ENCODE peak calls at places on chromosomes 13 and 19, in seven cellular contexts. One of them, this sample, is unnamed.
A peak's percentile ranks its signal among the peaks of the same experiment; 100 is the strongest.

GRCh38 chr13:91273675-91274074 is 73.8 kb upstream of the MIR17HG start:
- DNase-seq in foreskin fibroblast: no peak
- DNase-seq in spleen: no peak
- DNase-seq in tibial artery: no peak
- DNase-seq in RWPE1: no peak
- DNase-seq in progenitor cell of endocrine pancreas: no peak
- DNase-seq in AG09309: no peak
- DNase-seq in this sample: no peak

GRCh38 chr13:98453254-98453843 is 123.6 kb downstream of the STK24 start:
- DNase-seq in progenitor cell of endocrine pancreas: no peak
- DNase-seq in tibial artery: no peak
- DNase-seq in RWPE1: no peak
- DNase-seq in spleen: no peak
- DNase-seq in foreskin fibroblast: no peak
- DNase-seq in AG09309: no peak
- DNase-seq in this sample: no peak

GRCh38 chr13:64347662-64348061 is 2882.5 kb downstream of the PCDH9 start:
- DNase-seq in AG09309: no peak
- DNase-seq in tibial artery: no peak
- DNase-seq in spleen: no peak
- DNase-seq in progenitor cell of endocrine pancreas: no peak
- DNase-seq in foreskin fibroblast: peak; percentile 16
- DNase-seq in RWPE1: no peak
- DNase-seq in this sample: no peak

GRCh38 chr13:111204438-111205177 is 89.5 kb downstream of the ARHGEF7 start:
- DNase-seq in progenitor cell of endocrine pancreas: no peak
- DNase-seq in spleen: no peak
- DNase-seq in RWPE1: peak; percentile 68
- DNase-seq in tibial artery: peak; percentile 85
- DNase-seq in AG09309: peak; percentile 56
- DNase-seq in foreskin fibroblast: peak; percentile 80
- DNase-seq in this sample: peak; percentile 76

GRCh38 chr19:38930776-38931761 is at the start of gene MRPS12:
- DNase-seq in RWPE1: peak; percentile 100
- DNase-seq in AG09309: peak; percentile 97
- DNase-seq in progenitor cell of endocrine pancreas: peak; percentile 94
- DNase-seq in spleen: peak; percentile 98
- DNase-seq in tibial artery: peak; percentile 99
- DNase-seq in foreskin fibroblast: peak; percentile 98
- DNase-seq in this sample: peak; percentile 100

GRCh38 chr19:1183543-1184172 is 9.6 kb upstream of the SBNO2 start:
- DNase-seq in AG09309: no peak
- DNase-seq in RWPE1: peak; percentile 91
- DNase-seq in progenitor cell of endocrine pancreas: no peak
- DNase-seq in foreskin fibroblast: no peak
- DNase-seq in tibial artery: no peak
- DNase-seq in spleen: peak; percentile 64
- DNase-seq in this sample: peak; percentile 90

GRCh38 chr13:80054806-80055205 is 286.1 kb downstream of the SPRY2 start:
- DNase-seq in progenitor cell of endocrine pancreas: no peak
- DNase-seq in tibial artery: no peak
- DNase-seq in RWPE1: no peak
- DNase-seq in foreskin fibroblast: peak; percentile 50
- DNase-seq in spleen: no peak
- DNase-seq in AG09309: no peak
- DNase-seq in this sample: no peak

GRCh38 chr13:79870123-79870522 is 389.2 kb downstream of the NDFIP2 start:
- DNase-seq in RWPE1: no peak
- DNase-seq in spleen: no peak
- DNase-seq in foreskin fibroblast: no peak
- DNase-seq in progenitor cell of endocrine pancreas: no peak
- DNase-seq in tibial artery: no peak
- DNase-seq in AG09309: no peak
- DNase-seq in this sample: no peak

GRCh38 chr13:112721198-112722104 is 31.6 kb downstream of the ATP11A start:
- DNase-seq in progenitor cell of endocrine pancreas: no peak
- DNase-seq in AG09309: no peak
- DNase-seq in tibial artery: no peak
- DNase-seq in foreskin fibroblast: no peak
- DNase-seq in spleen: peak; percentile 58
- DNase-seq in RWPE1: no peak
- DNase-seq in this sample: no peak

GRCh38 chr13:112346173-112346898 is 29.8 kb upstream of the SPACA7 start:
- DNase-seq in spleen: peak; percentile 71
- DNase-seq in AG09309: no peak
- DNase-seq in foreskin fibroblast: no peak
- DNase-seq in RWPE1: no peak
- DNase-seq in tibial artery: peak; percentile 55
- DNase-seq in progenitor cell of endocrine pancreas: no peak
- DNase-seq in this sample: no peak

GRCh38 chr19:10602330-10603083 is 15.4 kb upstream of the AP1M2 start:
- DNase-seq in RWPE1: peak; percentile 97
- DNase-seq in spleen: peak; percentile 96
- DNase-seq in AG09309: no peak
- DNase-seq in tibial artery: peak; percentile 90
- DNase-seq in foreskin fibroblast: peak; percentile 47
- DNase-seq in progenitor cell of endocrine pancreas: peak; percentile 77
- DNase-seq in this sample: peak; percentile 75

GRCh38 chr13:73195091-73195490 is 136.3 kb downstream of the KLF5 start:
- DNase-seq in spleen: no peak
- DNase-seq in progenitor cell of endocrine pancreas: no peak
- DNase-seq in tibial artery: no peak
- DNase-seq in AG09309: no peak
- DNase-seq in RWPE1: no peak
- DNase-seq in foreskin fibroblast: no peak
- DNase-seq in this sample: no peak

GRCh38 chr19:8194528-8195275 is 14.5 kb upstream of the CERS4 start:
- DNase-seq in tibial artery: no peak
- DNase-seq in AG09309: no peak
- DNase-seq in foreskin fibroblast: no peak
- DNase-seq in spleen: peak; percentile 92
- DNase-seq in RWPE1: no peak
- DNase-seq in progenitor cell of endocrine pancreas: no peak
- DNase-seq in this sample: no peak

GRCh38 chr13:27293873-27294515 is 23.4 kb downstream of the RASL11A start:
- DNase-seq in foreskin fibroblast: no peak
- DNase-seq in progenitor cell of endocrine pancreas: no peak
- DNase-seq in spleen: no peak
- DNase-seq in RWPE1: no peak
- DNase-seq in tibial artery: no peak
- DNase-seq in AG09309: no peak
- DNase-seq in this sample: no peak

GRCh38 chr19:52148256-52148655 is 8.5 kb upstream of the ZNF616 start:
- DNase-seq in spleen: no peak
- DNase-seq in progenitor cell of endocrine pancreas: no peak
- DNase-seq in tibial artery: no peak
- DNase-seq in RWPE1: no peak
- DNase-seq in AG09309: no peak
- DNase-seq in foreskin fibroblast: no peak
- DNase-seq in this sample: no peak

GRCh38 chr13:101579291-101579802 is 126.9 kb downstream of the ITGBL1 start:
- DNase-seq in foreskin fibroblast: peak; percentile 47
- DNase-seq in AG09309: no peak
- DNase-seq in spleen: no peak
- DNase-seq in tibial artery: no peak
- DNase-seq in RWPE1: no peak
- DNase-seq in progenitor cell of endocrine pancreas: no peak
- DNase-seq in this sample: peak; percentile 25

GRCh38 chr13:51632643-51633357 is 48.5 kb downstream of the WDFY2 start:
- DNase-seq in AG09309: no peak
- DNase-seq in spleen: no peak
- DNase-seq in tibial artery: no peak
- DNase-seq in foreskin fibroblast: no peak
- DNase-seq in progenitor cell of endocrine pancreas: no peak
- DNase-seq in RWPE1: no peak
- DNase-seq in this sample: no peak

GRCh38 chr13:112442483-112443090 is 66.4 kb downstream of the SPACA7 start:
- DNase-seq in spleen: peak; percentile 38
- DNase-seq in RWPE1: peak; percentile 14
- DNase-seq in tibial artery: no peak
- DNase-seq in foreskin fibroblast: no peak
- DNase-seq in progenitor cell of endocrine pancreas: no peak
- DNase-seq in AG09309: no peak
- DNase-seq in this sample: no peak

GRCh38 chr13:26037302-26037701 is 14.5 kb downstream of the SHISA2 start:
- DNase-seq in RWPE1: no peak
- DNase-seq in AG09309: no peak
- DNase-seq in foreskin fibroblast: no peak
- DNase-seq in spleen: no peak
- DNase-seq in progenitor cell of endocrine pancreas: no peak
- DNase-seq in tibial artery: no peak
- DNase-seq in this sample: peak; percentile 49

GRCh38 chr19:33724021-33724722 is 72.5 kb upstream of the KCTD15 start:
- DNase-seq in spleen: no peak
- DNase-seq in AG09309: no peak
- DNase-seq in tibial artery: no peak
- DNase-seq in foreskin fibroblast: no peak
- DNase-seq in RWPE1: no peak
- DNase-seq in progenitor cell of endocrine pancreas: no peak
- DNase-seq in this sample: no peak

GRCh38 chr19:55283548-55284393 is at the start of gene BRSK1:
- DNase-seq in progenitor cell of endocrine pancreas: peak; percentile 61
- DNase-seq in AG09309: no peak
- DNase-seq in foreskin fibroblast: peak; percentile 56
- DNase-seq in spleen: no peak
- DNase-seq in RWPE1: no peak
- DNase-seq in tibial artery: no peak
- DNase-seq in this sample: no peak

GRCh38 chr13:60261432-60262351 is 98.0 kb upstream of the DIAPH3 start:
- DNase-seq in AG09309: no peak
- DNase-seq in RWPE1: no peak
- DNase-seq in foreskin fibroblast: no peak
- DNase-seq in tibial artery: no peak
- DNase-seq in spleen: no peak
- DNase-seq in progenitor cell of endocrine pancreas: peak; percentile 21
- DNase-seq in this sample: no peak

GRCh38 chr19:15869109-15869555 is 28.7 kb downstream of the CYP4F2 start:
- DNase-seq in foreskin fibroblast: peak; percentile 9
- DNase-seq in AG09309: no peak
- DNase-seq in spleen: no peak
- DNase-seq in progenitor cell of endocrine pancreas: no peak
- DNase-seq in tibial artery: no peak
- DNase-seq in RWPE1: peak; percentile 96
- DNase-seq in this sample: peak; percentile 60

GRCh38 chr13:34070006-34070405 is 252.1 kb downstream of the RFC3 start:
- DNase-seq in tibial artery: no peak
- DNase-seq in RWPE1: peak; percentile 34
- DNase-seq in foreskin fibroblast: peak; percentile 28
- DNase-seq in spleen: no peak
- DNase-seq in AG09309: no peak
- DNase-seq in progenitor cell of endocrine pancreas: no peak
- DNase-seq in this sample: peak; percentile 32

GRCh38 chr19:11169896-11170678 is 14.5 kb upstream of the SPC24 start:
- DNase-seq in foreskin fibroblast: peak; percentile 60
- DNase-seq in spleen: no peak
- DNase-seq in tibial artery: no peak
- DNase-seq in AG09309: no peak
- DNase-seq in progenitor cell of endocrine pancreas: no peak
- DNase-seq in RWPE1: no peak
- DNase-seq in this sample: peak; percentile 56

GRCh38 chr19:39070888-39071287 is 13.3 kb upstream of the ACP7 start:
- DNase-seq in RWPE1: no peak
- DNase-seq in spleen: no peak
- DNase-seq in AG09309: no peak
- DNase-seq in foreskin fibroblast: peak; percentile 23
- DNase-seq in tibial artery: no peak
- DNase-seq in progenitor cell of endocrine pancreas: no peak
- DNase-seq in this sample: no peak

GRCh38 chr19:50510700-50511068 is 307 bp downstream of the JOSD2 start:
- DNase-seq in RWPE1: no peak
- DNase-seq in tibial artery: no peak
- DNase-seq in progenitor cell of endocrine pancreas: no peak
- DNase-seq in spleen: no peak
- DNase-seq in AG09309: no peak
- DNase-seq in foreskin fibroblast: no peak
- DNase-seq in this sample: no peak

GRCh38 chr19:50512112-50512998 is 1.4 kb downstream of the ASPDH start:
- DNase-seq in tibial artery: peak; percentile 64
- DNase-seq in AG09309: no peak
- DNase-seq in foreskin fibroblast: no peak
- DNase-seq in RWPE1: no peak
- DNase-seq in spleen: peak; percentile 89
- DNase-seq in progenitor cell of endocrine pancreas: no peak
- DNase-seq in this sample: no peak

GRCh38 chr19:50510121-50510670 is 795 bp downstream of the JOSD2 start:
- DNase-seq in RWPE1: no peak
- DNase-seq in spleen: peak; percentile 86
- DNase-seq in tibial artery: peak; percentile 68
- DNase-seq in progenitor cell of endocrine pancreas: no peak
- DNase-seq in AG09309: no peak
- DNase-seq in foreskin fibroblast: no peak
- DNase-seq in this sample: no peak

GRCh38 chr19:50509366-50509765 is 1.6 kb downstream of the JOSD2 start:
- DNase-seq in AG09309: no peak
- DNase-seq in spleen: peak; percentile 68
- DNase-seq in progenitor cell of endocrine pancreas: no peak
- DNase-seq in tibial artery: no peak
- DNase-seq in RWPE1: no peak
- DNase-seq in foreskin fibroblast: no peak
- DNase-seq in this sample: no peak

GRCh38 chr19:50511069-50511822 is at the start of gene JOSD2:
- DNase-seq in tibial artery: peak; percentile 99
- DNase-seq in AG09309: peak; percentile 94
- DNase-seq in foreskin fibroblast: peak; percentile 100
- DNase-seq in RWPE1: peak; percentile 96
- DNase-seq in progenitor cell of endocrine pancreas: peak; percentile 90
- DNase-seq in spleen: peak; percentile 100
- DNase-seq in this sample: peak; percentile 100
- TF ChIP-seq CTCF in tibial artery: peak; percentile 30
- TF ChIP-seq CTCF in AG09309: no peak
- TF ChIP-seq CTCF in foreskin fibroblast: no peak
- TF ChIP-seq CTCF in RWPE1: no peak
- TF ChIP-seq CTCF in progenitor cell of endocrine pancreas: no peak
- TF ChIP-seq CTCF in spleen: no peak
- TF ChIP-seq CTCF in this sample: no peak

GRCh38 chr13:41059896-41060722 is 1.2 kb upstream of the WBP4 start:
- DNase-seq in foreskin fibroblast: peak; percentile 90
- DNase-seq in RWPE1: peak; percentile 82
- DNase-seq in AG09309: peak; percentile 63
- DNase-seq in progenitor cell of endocrine pancreas: peak; percentile 86
- DNase-seq in spleen: peak; percentile 94
- DNase-seq in tibial artery: peak; percentile 92
- DNase-seq in this sample: peak; percentile 90
- TF ChIP-seq CTCF in foreskin fibroblast: peak; percentile 33
- TF ChIP-seq CTCF in RWPE1: peak; percentile 56
- TF ChIP-seq CTCF in AG09309: peak; percentile 36
- TF ChIP-seq CTCF in progenitor cell of endocrine pancreas: peak; percentile 23
- TF ChIP-seq CTCF in spleen: peak; percentile 4
- TF ChIP-seq CTCF in tibial artery: no peak
- TF ChIP-seq CTCF in this sample: no peak

GRCh38 chr19:28560786-28561185 is 652.2 kb downstream of the UQCRFS1 start:
- DNase-seq in AG09309: no peak
- DNase-seq in tibial artery: no peak
- DNase-seq in foreskin fibroblast: no peak
- DNase-seq in RWPE1: no peak
- DNase-seq in spleen: no peak
- DNase-seq in progenitor cell of endocrine pancreas: no peak
- DNase-seq in this sample: no peak
- TF ChIP-seq CTCF in AG09309: no peak
- TF ChIP-seq CTCF in tibial artery: no peak
- TF ChIP-seq CTCF in foreskin fibroblast: no peak
- TF ChIP-seq CTCF in RWPE1: no peak
- TF ChIP-seq CTCF in spleen: no peak
- TF ChIP-seq CTCF in progenitor cell of endocrine pancreas: peak; percentile 24
- TF ChIP-seq CTCF in this sample: no peak

GRCh38 chr13:22944378-22944777 is 236.4 kb upstream of the SGCG start:
- DNase-seq in tibial artery: no peak
- DNase-seq in progenitor cell of endocrine pancreas: no peak
- DNase-seq in AG09309: no peak
- DNase-seq in spleen: no peak
- DNase-seq in RWPE1: no peak
- DNase-seq in foreskin fibroblast: no peak
- DNase-seq in this sample: no peak
- TF ChIP-seq CTCF in tibial artery: no peak
- TF ChIP-seq CTCF in progenitor cell of endocrine pancreas: no peak
- TF ChIP-seq CTCF in AG09309: no peak
- TF ChIP-seq CTCF in spleen: no peak
- TF ChIP-seq CTCF in RWPE1: no peak
- TF ChIP-seq CTCF in foreskin fibroblast: no peak
- TF ChIP-seq CTCF in this sample: no peak